ENCODE peak calls at places on chromosomes 2 and 18, in four cellular contexts. Y, U, J and Q are unnamed samples.

GRCh38 chr18:37179384-37179783 is 350.5 kb downstream of the KIAA1328 start:
- DNase-seq in Y (no peak), U (no peak), J (peak), Q (no peak)

GRCh38 chr2:218071218-218071937 is 2.3 kb downstream of the RUFY4 start:
- DNase-seq in J (no peak), Y (no peak), U (no peak), Q (no peak)

GRCh38 chr2:119608553-119608952 is 64.3 kb downstream of the CFAP221 start:
- DNase-seq in Y (no peak), U (no peak), J (no peak), Q (no peak)

GRCh38 chr2:41939410-41939775 is 108.4 kb upstream of the PKDCC start:
- DNase-seq in Y (no peak), U (no peak), J (no peak), Q (no peak)

GRCh38 chr2:171723724-171724683 is 36.7 kb downstream of the DYNC1I2 start:
- DNase-seq in J (peak), Y (no peak), U (peak), Q (peak)

GRCh38 chr2:66679422-66679821 is 244.5 kb downstream of the MEIS1 start:
- DNase-seq in J (no peak), U (no peak), Y (no peak), Q (no peak)

GRCh38 chr18:24726727-24727539 is 266.5 kb downstream of the HRH4 start:
- DNase-seq in U (peak), J (peak), Y (peak), Q (peak)

GRCh38 chr2:55888941-55889340 is 34.6 kb downstream of the EFEMP1 start:
- DNase-seq in Y (no peak), J (no peak), U (no peak), Q (no peak)

GRCh38 chr2:19955544-19956422 is 34.1 kb downstream of the WDR35 start:
- DNase-seq in U (peak), Y (peak), J (peak), Q (peak)

GRCh38 chr18:54205951-54206350 is 18.5 kb downstream of the MBD2 start:
- DNase-seq in J (no peak), Y (no peak), U (no peak), Q (no peak)

GRCh38 chr2:25690058-25690457 is 16.7 kb upstream of the DTNB start:
- DNase-seq in U (peak), Y (no peak), J (no peak), Q (no peak)

GRCh38 chr2:33134764-33135560 is 188.2 kb downstream of the LTBP1 start:
- DNase-seq in U (no peak), Y (peak), J (no peak), Q (no peak)

GRCh38 chr2:174595415-174595814 is 2.2 kb downstream of the WIPF1 start:
- DNase-seq in U (no peak), J (no peak), Y (no peak), Q (no peak)

GRCh38 chr2:487495-488079 is 189.6 kb downstream of the TMEM18 start:
- DNase-seq in J (no peak), U (no peak), Y (no peak), Q (no peak)
- TF ChIP-seq FOXJ3 in J (no peak), U (no peak), Y (no peak), Q (no peak)

GRCh38 chr2:9617296-9617695 is 13.5 kb downstream of the YWHAQ start:
- DNase-seq in U (no peak), J (no peak), Y (no peak), Q (no peak)

GRCh38 chr2:9617749-9618148 is 13.0 kb downstream of the YWHAQ start:
- DNase-seq in U (no peak), J (no peak), Y (no peak), Q (no peak)

GRCh38 chr2:9610781-9611548 is 19.8 kb downstream of the YWHAQ start:
- DNase-seq in Y (no peak), U (no peak), J (no peak), Q (no peak)

GRCh38 chr2:9614562-9614961 is 16.2 kb downstream of the YWHAQ start:
- DNase-seq in U (no peak), Y (no peak), J (no peak), Q (no peak)

GRCh38 chr2:9613291-9613690 is 17.5 kb downstream of the YWHAQ start:
- DNase-seq in Y (no peak), J (no peak), U (no peak), Q (no peak)
- TF ChIP-seq FOXJ3 in Y (no peak), J (no peak), U (no peak), Q (no peak)

GRCh38 chr2:83191316-83191715 is 1267.8 kb downstream of the SUCLG1 start:
- DNase-seq in U (no peak), Y (no peak), J (no peak), Q (no peak)

GRCh38 chr2:83196225-83196624 is 1262.9 kb downstream of the SUCLG1 start:
- DNase-seq in Y (no peak), U (peak), J (peak), Q (no peak)
- TF ChIP-seq FOXJ3 in Y (no peak), U (no peak), J (no peak), Q (no peak)

GRCh38 chr2:120654383-120655134 is 81.1 kb upstream of the GLI2 start:
- DNase-seq in J (no peak), U (no peak), Y (no peak), Q (peak)
- TF ChIP-seq FOXJ3 in J (no peak), U (no peak), Y (no peak), Q (no peak)